ENCODE peak calls at places on chromosomes 5 and 9, in four cellular contexts. F is IMR-90, P is HCT116, E is A549. L is an unnamed sample.
A peak's percentile ranks its signal among the peaks of the same experiment; 100 is the strongest.

GRCh38 chr5:158943057-158943456 is 156.7 kb downstream of the EBF1 start:
- DNase-seq in F (peak; percentile 91), P (peak; percentile 16), E (peak; percentile 92), L (no peak)

GRCh38 chr5:149448831-149449714 is 70.0 kb upstream of the IL17B start:
- DNase-seq in F (no peak), P (no peak), E (no peak), L (no peak)

GRCh38 chr5:159341914-159342313 is 11.6 kb upstream of the IL12B start:
- DNase-seq in F (peak; percentile 71), P (peak; percentile 64), E (peak; percentile 61), L (peak; percentile 66)

GRCh38 chr5:10118150-10118549 is 131.5 kb downstream of the ATPSCKMT start:
- DNase-seq in F (no peak), P (no peak), E (no peak), L (no peak)

GRCh38 chr5:50580506-50580905 is 85.9 kb upstream of the PARP8 start:
- DNase-seq in F (no peak), P (no peak), E (no peak), L (no peak)

GRCh38 chr5:144812770-144813169 is 642.1 kb downstream of the KCTD16 start:
- DNase-seq in F (peak; percentile 90), P (no peak), E (no peak), L (no peak)

GRCh38 chr5:147188200-147189108 is 46.4 kb upstream of the STK32A start:
- DNase-seq in F (peak; percentile 59), P (peak; percentile 42), E (peak; percentile 52), L (peak; percentile 46)

GRCh38 chr9:93052791-93053540 is 5.5 kb upstream of the SUSD3 start:
- DNase-seq in F (no peak), P (no peak), E (no peak), L (no peak)

GRCh38 chr9:96491079-96491879 is 41.3 kb downstream of the HABP4 start:
- DNase-seq in F (peak; percentile 77), P (peak; percentile 35), E (no peak), L (no peak)

GRCh38 chr5:95895771-95896170 is 65.9 kb downstream of the ELL2 start:
- DNase-seq in F (no peak), P (no peak), E (no peak), L (no peak)

GRCh38 chr5:58459276-58459859 is 518 bp downstream of the PLK2 start:
- DNase-seq in F (peak; percentile 38), P (no peak), E (peak; percentile 21), L (no peak)

GRCh38 chr5:34685485-34686197 is 29.5 kb downstream of the RAI14 start:
- DNase-seq in F (peak; percentile 79), P (no peak), E (no peak), L (no peak)

GRCh38 chr5:24365406-24365805 is 279.4 kb downstream of the CDH10 start:
- DNase-seq in F (no peak), P (no peak), E (no peak), L (no peak)

GRCh38 chr5:127028822-127029457 is 1.4 kb downstream of the MARCHF3 start:
- DNase-seq in F (peak; percentile 36), P (no peak), E (no peak), L (peak; percentile 8)

GRCh38 chr5:89147026-89147425 is 264.0 kb upstream of the MEF2C start:
- DNase-seq in F (no peak), P (no peak), E (no peak), L (no peak)

GRCh38 chr5:132388244-132389050 is 18.9 kb downstream of the SLC22A5 start:
- DNase-seq in F (peak; percentile 73), P (no peak), E (no peak), L (no peak)

GRCh38 chr5:40915341-40915926 is 6.1 kb downstream of the C7 start:
- DNase-seq in F (no peak), P (no peak), E (no peak), L (no peak)

GRCh38 chr9:85417674-85418073 is 324.1 kb downstream of the AGTPBP1 start:
- DNase-seq in F (no peak), P (no peak), E (no peak), L (no peak)

GRCh38 chr9:36731576-36731975 is 158.9 kb downstream of the MELK start:
- DNase-seq in F (peak; percentile 74), P (no peak), E (no peak), L (no peak)

GRCh38 chr9:80644044-80644443 is 1045.3 kb downstream of the TLE1 start:
- DNase-seq in F (no peak), P (no peak), E (no peak), L (no peak)

GRCh38 chr5:66661149-66661548 is 65.0 kb downstream of the MAST4 start:
- DNase-seq in F (peak; percentile 9), P (no peak), E (no peak), L (no peak)

GRCh38 chr9:89878687-89879086 is 273.9 kb downstream of the GADD45G start:
- DNase-seq in F (no peak), P (no peak), E (no peak), L (peak; percentile 49)

GRCh38 chr9:34927061-34927460 is 31.0 kb upstream of the PHF24 start:
- DNase-seq in F (no peak), P (no peak), E (no peak), L (no peak)

GRCh38 chr5:160959804-160960203 is 107.8 kb upstream of the ATP10B start:
- DNase-seq in F (no peak), P (no peak), E (no peak), L (no peak)

GRCh38 chr5:14105717-14106435 is 37.3 kb upstream of the TRIO start:
- DNase-seq in F (peak; percentile 95), P (peak; percentile 67), E (peak; percentile 69), L (no peak)

GRCh38 chr5:18397393-18397792 is 763.1 kb downstream of the TAF11L14 start:
- DNase-seq in F (no peak), P (no peak), E (no peak), L (no peak)

GRCh38 chr5:52738095-52738506 is 49.6 kb upstream of the ITGA1 start:
- DNase-seq in F (peak; percentile 71), P (no peak), E (no peak), L (no peak)

GRCh38 chr5:82406200-82406773 is 128.1 kb upstream of the RPS23 start:
- DNase-seq in F (peak; percentile 68), P (no peak), E (no peak), L (no peak)

GRCh38 chr5:61069150-61069549 is 93.1 kb downstream of the SMIM15 start:
- DNase-seq in F (no peak), P (no peak), E (no peak), L (no peak)

GRCh38 chr5:170747851-170748250 is 35.7 kb upstream of the GABRP start:
- DNase-seq in F (no peak), P (peak; percentile 16), E (peak; percentile 36), L (peak; percentile 59)

GRCh38 chr5:83374547-83374946 is 97.0 kb upstream of the VCAN start:
- DNase-seq in F (peak; percentile 67), P (no peak), E (no peak), L (no peak)

GRCh38 chr9:128881627-128881883 is 195 bp downstream of the KYAT1 start:
- DNase-seq in F (no peak), P (no peak), E (peak; percentile 40), L (peak; percentile 74)

GRCh38 chr9:13295556-13295955 is 16.1 kb upstream of the MPDZ start:
- DNase-seq in F (no peak), P (no peak), E (no peak), L (no peak)

GRCh38 chr5:116242363-116242762 is 157.5 kb downstream of the COMMD10 start:
- DNase-seq in F (peak; percentile 10), P (no peak), E (no peak), L (no peak)

GRCh38 chr5:142325677-142326479 is 1.1 kb upstream of the SPRY4 start:
- DNase-seq in F (peak; percentile 73), P (peak; percentile 63), E (peak; percentile 90), L (peak; percentile 81)

GRCh38 chr5:170393958-170394357 is 4.8 kb upstream of the KCNMB1 start:
- DNase-seq in F (no peak), P (no peak), E (no peak), L (no peak)

GRCh38 chr5:132747064-132747692 is at the start of gene CCNI2:
- DNase-seq in F (no peak), P (no peak), E (peak; percentile 65), L (peak; percentile 87)

GRCh38 chr5:40446910-40447309 is 232.8 kb upstream of the PTGER4 start:
- DNase-seq in F (peak; percentile 92), P (no peak), E (peak; percentile 63), L (no peak)

GRCh38 chr9:134026981-134027380 is 1.7 kb downstream of the BRD3OS start:
- DNase-seq in F (no peak), P (no peak), E (no peak), L (no peak)

GRCh38 chr5:139658501-139658927 is 10.4 kb downstream of the CXXC5 start:
- DNase-seq in F (peak; percentile 51), P (no peak), E (no peak), L (no peak)
- TF ChIP-seq RAD21 in F (no peak), P (no peak), E (no peak), L (no peak)

GRCh38 chr9:104177003-104177611 is 83.0 kb downstream of the SMC2 start:
- DNase-seq in F (no peak), P (peak; percentile 15), E (no peak), L (no peak)
- H3K4me2 ChIP-seq in F (no peak overlapping the region), P (no peak overlapping the region), E (no peak overlapping the region), L (no peak overlapping the region)

DNA sequence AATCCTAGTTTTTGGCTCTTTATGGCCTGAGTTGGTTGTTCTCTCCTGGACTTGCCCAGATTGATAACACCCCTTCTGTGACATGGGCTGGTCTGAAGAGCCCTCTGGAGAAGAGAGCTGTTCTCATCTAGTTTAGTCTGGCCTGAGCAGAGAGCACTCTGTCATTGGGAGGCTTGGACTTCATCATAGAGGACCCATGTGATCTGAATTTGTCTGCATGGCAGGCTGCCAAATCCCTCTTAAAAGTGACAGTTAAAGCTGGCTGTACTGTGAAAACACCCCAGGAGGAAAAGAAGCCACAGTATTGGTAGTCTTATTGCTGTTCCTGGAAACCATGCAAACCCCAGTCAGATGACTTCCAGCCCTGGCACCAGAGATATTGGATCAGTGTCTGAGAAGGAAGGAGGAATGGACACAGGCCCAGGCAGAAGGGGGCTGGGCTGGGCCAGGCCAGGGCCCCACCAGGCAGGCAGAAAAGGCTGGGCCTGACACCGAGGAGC is 3.7 kb upstream of the WDR31 start:
- DNase-seq in F (no peak), P (no peak), E (no peak), L (peak; percentile 67)
- TF ChIP-seq RAD21 in F (no peak), P (no peak), E (no peak), L (no peak)

GRCh38 chr9:121734465-121734864 is 83.0 kb downstream of the DAB2IP start:
- DNase-seq in F (peak; percentile 63), P (no peak), E (no peak), L (no peak)
- H3K4me2 ChIP-seq in F (no peak overlapping the region), P (peak overlapping the region; percentile 92), E (peak overlapping the region; percentile 72), L (peak overlapping the region; percentile 7)

GRCh38 chr5:108415726-108416125 is 33.8 kb upstream of the FBXL17 start:
- DNase-seq in F (no peak), P (no peak), E (no peak), L (no peak)
- TF ChIP-seq RAD21 in F (no peak), P (no peak), E (no peak), L (no peak)

GRCh38 chr9:121703014-121703734 is 51.7 kb downstream of the DAB2IP start:
- DNase-seq in F (no peak), P (no peak), E (no peak), L (no peak)
- H3K4me2 ChIP-seq in F (no peak overlapping the region), P (no peak overlapping the region), E (no peak overlapping the region), L (no peak overlapping the region)

L was measured in SK-N-SH.